ENCODE peak calls at places on chromosomes 1 and 21, in six cellular contexts. C, B, V, N, M and G are unnamed samples.

GRCh38 chr1:53557830-53558784 is 98.9 kb downstream of the DMRTB1 start:
- DNase-seq in V (no peak), M (no peak), B (no peak), N (no peak), C (no peak), G (no peak)

GRCh38 chr1:198680174-198680871 is 41.5 kb downstream of the PTPRC start:
- DNase-seq in N (no peak), B (no peak), V (no peak), M (no peak), C (no peak), G (no peak)

GRCh38 chr1:66332524-66332853 is 201.5 kb upstream of the SGIP1 start:
- DNase-seq in M (no peak), V (no peak), N (no peak), B (no peak), C (no peak), G (no peak)

GRCh38 chr1:173405758-173406344 is 71.3 kb upstream of the PRDX6 start:
- DNase-seq in M (no peak), B (no peak), N (peak), C (peak), V (no peak), G (no peak)

GRCh38 chr1:213982814-213983588 is 4.8 kb upstream of the PROX1 start:
- DNase-seq in C (no peak), N (no peak), V (no peak), B (no peak), M (peak), G (peak)

GRCh38 chr1:158461534-158461933 is at the start of gene OR10K1:
- DNase-seq in B (no peak), N (no peak), M (no peak), C (no peak), V (no peak), G (no peak)

GRCh38 chr1:26771643-26772321 is 16.0 kb upstream of the PIGV start:
- DNase-seq in N (peak), V (peak), M (no peak), B (no peak), C (peak), G (no peak)

GRCh38 chr1:30132602-30133271 is 590.6 kb downstream of the MATN1 start:
- DNase-seq in C (no peak), M (no peak), N (no peak), B (no peak), V (no peak), G (peak)

GRCh38 chr1:65758128-65758527 is 34.6 kb upstream of the PDE4B start:
- DNase-seq in C (no peak), M (no peak), B (no peak), N (no peak), V (no peak), G (no peak)

GRCh38 chr1:9539829-9540550 is 725 bp downstream of the SLC25A33 start:
- DNase-seq in M (peak), V (no peak), N (peak), B (peak), C (peak), G (peak)

GRCh38 chr21:21102874-21103273 is 104.7 kb downstream of the NCAM2 start:
- DNase-seq in M (no peak), B (no peak), V (no peak), N (no peak), C (no peak), G (no peak)

GRCh38 chr1:232509570-232509969 is 120.4 kb downstream of the SIPA1L2 start:
- DNase-seq in V (no peak), B (no peak), C (no peak), N (no peak), M (no peak), G (no peak)

GRCh38 chr1:9905010-9905409 is 5.1 kb downstream of the CTNNBIP1 start:
- DNase-seq in V (no peak), M (no peak), B (no peak), C (no peak), N (no peak), G (no peak)

GRCh38 chr1:30512253-30512921 is 211.0 kb downstream of the MATN1 start:
- DNase-seq in C (no peak), N (no peak), M (no peak), V (no peak), B (no peak), G (no peak)

GRCh38 chr1:53616927-53617326 is 122.0 kb downstream of the GLIS1 start:
- DNase-seq in B (no peak), M (no peak), N (no peak), C (no peak), V (no peak), G (no peak)

GRCh38 chr1:212982430-212983152 is 32.2 kb downstream of the VASH2 start:
- DNase-seq in C (no peak), V (no peak), N (no peak), B (no peak), M (peak), G (no peak)

GRCh38 chr1:39681294-39681693 is 9.4 kb upstream of the NT5C1A start:
- DNase-seq in M (no peak), V (no peak), N (no peak), B (no peak), C (no peak), G (no peak)

GRCh38 chr1:22210636-22211035 is 67.7 kb upstream of the WNT4 start:
- DNase-seq in B (no peak), C (no peak), V (no peak), M (no peak), N (no peak), G (no peak)

GRCh38 chr1:148318123-148318899 is 164.8 kb downstream of the PPIAL4G start:
- DNase-seq in M (no peak), C (no peak), B (peak), V (peak), N (no peak), G (no peak)

GRCh38 chr1:153347856-153348255 is 785 bp downstream of the PGLYRP4 start:
- DNase-seq in B (no peak), N (no peak), V (no peak), M (no peak), C (no peak), G (peak)

GRCh38 chr1:167109125-167109524 is 15.2 kb downstream of the STYXL2 start:
- DNase-seq in C (no peak), B (no peak), N (no peak), V (no peak), M (no peak), G (peak)

GRCh38 chr1:155012760-155013602 is 10.4 kb downstream of the ZBTB7B start:
- DNase-seq in N (no peak), V (no peak), C (no peak), M (no peak), B (no peak), G (no peak)

GRCh38 chr1:53896673-53897229 is 2.8 kb downstream of the DIO1 start:
- DNase-seq in B (no peak), M (no peak), V (no peak), N (peak), C (no peak), G (no peak)

GRCh38 chr1:208244584-208244916 is 366 bp upstream of the PLXNA2 start:
- DNase-seq in M (no peak), V (no peak), N (no peak), B (no peak), C (no peak), G (no peak)

GRCh38 chr1:211736351-211736915 is 61.0 kb upstream of the NEK2 start:
- DNase-seq in V (no peak), N (no peak), B (no peak), M (no peak), C (no peak), G (no peak)

GRCh38 chr1:20322825-20323612 is 32.3 kb downstream of the VWA5B1 start:
- DNase-seq in M (no peak), V (no peak), C (no peak), N (no peak), B (peak), G (no peak)

GRCh38 chr1:91499904-91500755 is 521 bp upstream of the CDC7 start:
- DNase-seq in B (no peak), V (no peak), C (no peak), N (no peak), M (no peak), G (no peak)

GRCh38 chr1:62131093-62131725 is 63.4 kb upstream of the L1TD1 start:
- DNase-seq in C (peak), M (peak), N (no peak), B (peak), V (peak), G (peak)

GRCh38 chr1:158121604-158122254 is 59.0 kb upstream of the CD1D start:
- DNase-seq in C (peak), N (no peak), V (peak), B (no peak), M (peak), G (peak)

GRCh38 chr1:12126781-12127180 is 40.0 kb upstream of the TNFRSF1B start:
- DNase-seq in N (no peak), M (no peak), C (no peak), V (no peak), B (no peak), G (no peak)

GRCh38 chr1:90476411-90476810 is 240.7 kb downstream of the BARHL2 start:
- DNase-seq in M (no peak), N (no peak), B (no peak), V (no peak), C (no peak), G (no peak)

GRCh38 chr1:190479537-190479936 is 1.9 kb upstream of the BRINP3 start:
- DNase-seq in V (no peak), C (no peak), N (no peak), B (no peak), M (peak), G (peak)

GRCh38 chr1:204946640-204947039 is 76.0 kb downstream of the NFASC start:
- DNase-seq in M (no peak), C (no peak), N (no peak), V (no peak), B (no peak), G (no peak)

GRCh38 chr1:31572323-31573104 is 3.8 kb upstream of the TINAGL1 start:
- DNase-seq in M (no peak), C (no peak), N (no peak), B (no peak), V (no peak), G (no peak)

GRCh38 chr21:29265690-29266479 is 32.8 kb upstream of the BACH1 start:
- DNase-seq in N (no peak), V (peak), C (no peak), B (no peak), M (no peak), G (no peak)

GRCh38 chr1:44713321-44713781 is 17.6 kb downstream of the RNU5D-1 start:
- DNase-seq in B (no peak), M (no peak), C (no peak), V (no peak), N (no peak), G (peak)

GRCh38 chr1:15120251-15120945 is 33.1 kb upstream of the TMEM51 start:
- DNase-seq in M (no peak), V (no peak), C (no peak), N (no peak), B (no peak), G (no peak)

GRCh38 chr1:192974701-192975100 is 84.5 kb downstream of the UCHL5 start:
- DNase-seq in C (peak), B (no peak), M (no peak), N (no peak), V (no peak), G (no peak)